ENCODE peak calls at places on chromosomes 6 and 20, in seven cellular contexts. I, D, Q, V, S, X and L are unnamed samples.

GRCh38 chr20:19750907-19751636 is 7.0 kb upstream of the RIN2 start:
- DNase-seq in I (no peak), D (no peak), Q (peak; percentile 70), V (no peak), S (no peak), X (no peak), L (no peak)

GRCh38 chr6:19465240-19465639 is 371.9 kb upstream of the ID4 start:
- DNase-seq in I (no peak), D (no peak), Q (no peak), V (peak; percentile 86), S (no peak), X (no peak), L (peak; percentile 73)

GRCh38 chr6:143225929-143226328 is 165.2 kb downstream of the AIG1 start:
- DNase-seq in I (no peak), D (no peak), Q (no peak), V (no peak), S (no peak), X (no peak), L (no peak)

GRCh38 chr6:111038534-111039252 is 48.6 kb upstream of the SLC16A10 start:
- DNase-seq in I (no peak), D (no peak), Q (no peak), V (no peak), S (no peak), X (no peak), L (no peak)

GRCh38 chr6:164108869-164109769 is 694.6 kb downstream of the QKI start:
- DNase-seq in I (no peak), D (peak; percentile 34), Q (peak; percentile 89), V (peak; percentile 85), S (no peak), X (peak; percentile 11), L (no peak)

GRCh38 chr6:3908223-3908622 is 59.0 kb downstream of the FAM50B start:
- DNase-seq in I (no peak), D (no peak), Q (no peak), V (no peak), S (no peak), X (no peak), L (no peak)

GRCh38 chr6:11621119-11621518 is 83.6 kb downstream of the TMEM170B start:
- DNase-seq in I (no peak), D (no peak), Q (no peak), V (peak; percentile 91), S (no peak), X (no peak), L (no peak)

GRCh38 chr6:158016571-158017383 is 35.1 kb downstream of the SYNJ2 start:
- DNase-seq in I (no peak), D (no peak), Q (no peak), V (no peak), S (no peak), X (no peak), L (no peak)

GRCh38 chr6:14865609-14866100 is 380.2 kb upstream of the JARID2 start:
- DNase-seq in I (no peak), D (no peak), Q (peak; percentile 95), V (no peak), S (no peak), X (no peak), L (no peak)

GRCh38 chr6:16494781-16495180 is 256.4 kb downstream of the GMPR start:
- DNase-seq in I (no peak), D (no peak), Q (peak; percentile 51), V (no peak), S (no peak), X (no peak), L (no peak)

GRCh38 chr20:46963196-46963529 is 68.5 kb downstream of the EYA2 start:
- DNase-seq in I (no peak), D (no peak), Q (no peak), V (no peak), S (no peak), X (no peak), L (no peak)

GRCh38 chr20:61349447-61350165 is 97.5 kb downstream of the CDH4 start:
- DNase-seq in I (no peak), D (no peak), Q (no peak), V (no peak), S (no peak), X (no peak), L (no peak)

GRCh38 chr6:124780621-124781020 is 181.6 kb upstream of the RNF217 start:
- DNase-seq in I (no peak), D (peak; percentile 44), Q (no peak), V (no peak), S (no peak), X (no peak), L (no peak)

GRCh38 chr20:11067359-11067758 is 393.6 kb upstream of the JAG1 start:
- DNase-seq in I (no peak), D (peak; percentile 6), Q (no peak), V (no peak), S (no peak), X (peak; percentile 89), L (peak; percentile 73)

GRCh38 chr6:44339763-44340625 is 2.5 kb upstream of the SPATS1 start:
- DNase-seq in I (no peak), D (peak; percentile 68), Q (no peak), V (peak; percentile 53), S (no peak), X (no peak), L (no peak)

GRCh38 chr6:31836676-31837611 is 9.4 kb downstream of the HSPA1B start:
- DNase-seq in I (no peak), D (peak; percentile 67), Q (peak; percentile 50), V (no peak), S (no peak), X (no peak), L (no peak)

GRCh38 chr6:107629545-107630147 is 139.7 kb downstream of the SOBP start:
- DNase-seq in I (no peak), D (no peak), Q (no peak), V (no peak), S (no peak), X (peak; percentile 15), L (peak; percentile 87)

GRCh38 chr6:35497571-35498406 is 910 bp upstream of the TEAD3 start:
- DNase-seq in I (no peak), D (peak; percentile 85), Q (peak; percentile 91), V (peak; percentile 20), S (peak; percentile 24), X (no peak), L (no peak)

GRCh38 chr6:20215310-20215709 is 3.0 kb upstream of the MBOAT1 start:
- DNase-seq in I (no peak), D (no peak), Q (no peak), V (no peak), S (no peak), X (no peak), L (no peak)

GRCh38 chr20:52172392-52173047 is 19.1 kb downstream of the ZFP64 start:
- DNase-seq in I (no peak), D (no peak), Q (no peak), V (no peak), S (no peak), X (no peak), L (no peak)

GRCh38 chr6:1630771-1631217 is 21.1 kb downstream of the FOXC1 start:
- DNase-seq in I (no peak), D (no peak), Q (no peak), V (peak; percentile 48), S (no peak), X (no peak), L (no peak)

GRCh38 chr6:108252055-108252454 is 8.8 kb downstream of the SNX3 start:
- DNase-seq in I (no peak), D (no peak), Q (no peak), V (no peak), S (no peak), X (no peak), L (no peak)

GRCh38 chr6:18024876-18025275 is 37.4 kb upstream of the KIF13A start:
- DNase-seq in I (no peak), D (no peak), Q (no peak), V (no peak), S (no peak), X (no peak), L (no peak)